ENCODE peak calls at places on chromosomes 2 and 18, in four cellular contexts. F is K562, E is GM12878, D is HepG2. L is an unnamed sample.

GRCh38 chr2:1654696-1655374 is 89.5 kb downstream of the PXDN start:
- DNase-seq in D (no peak), F (no peak), E (no peak), L (no peak)

GRCh38 chr2:226514895-226515294 is 284.7 kb downstream of the IRS1 start:
- DNase-seq in E (no peak), F (no peak), D (no peak), L (no peak)

GRCh38 chr2:15023231-15023630 is 390.7 kb downstream of the LRATD1 start:
- DNase-seq in F (no peak), E (no peak), D (no peak), L (no peak)

GRCh38 chr2:237221443-237221842 is 135.8 kb downstream of the COPS8 start:
- DNase-seq in D (no peak), F (no peak), E (no peak), L (no peak)

GRCh38 chr2:69753659-69754350 is 11.9 kb downstream of the ANXA4 start:
- DNase-seq in E (no peak), F (no peak), D (no peak), L (no peak)

GRCh38 chr2:44736270-44736942 is 205.1 kb upstream of the SIX3 start:
- DNase-seq in E (no peak), D (no peak), F (no peak), L (no peak)

GRCh38 chr2:72778410-72778809 is 47.4 kb downstream of the EXOC6B start:
- DNase-seq in D (peak), E (no peak), F (no peak), L (no peak)

GRCh38 chr2:179184610-179185009 is 80.0 kb downstream of the SESTD1 start:
- DNase-seq in F (no peak), D (no peak), E (no peak), L (no peak)

GRCh38 chr2:192887296-192887695 is 692.6 kb upstream of the TMEFF2 start:
- DNase-seq in E (no peak), F (no peak), D (no peak), L (no peak)

GRCh38 chr2:98901702-98902101 is 34.3 kb downstream of the CRACDL start:
- DNase-seq in D (no peak), F (no peak), E (no peak), L (no peak)
- TF ChIP-seq TARDBP in D (no peak), F (no peak), E (no peak), L (no peak)

DNA sequence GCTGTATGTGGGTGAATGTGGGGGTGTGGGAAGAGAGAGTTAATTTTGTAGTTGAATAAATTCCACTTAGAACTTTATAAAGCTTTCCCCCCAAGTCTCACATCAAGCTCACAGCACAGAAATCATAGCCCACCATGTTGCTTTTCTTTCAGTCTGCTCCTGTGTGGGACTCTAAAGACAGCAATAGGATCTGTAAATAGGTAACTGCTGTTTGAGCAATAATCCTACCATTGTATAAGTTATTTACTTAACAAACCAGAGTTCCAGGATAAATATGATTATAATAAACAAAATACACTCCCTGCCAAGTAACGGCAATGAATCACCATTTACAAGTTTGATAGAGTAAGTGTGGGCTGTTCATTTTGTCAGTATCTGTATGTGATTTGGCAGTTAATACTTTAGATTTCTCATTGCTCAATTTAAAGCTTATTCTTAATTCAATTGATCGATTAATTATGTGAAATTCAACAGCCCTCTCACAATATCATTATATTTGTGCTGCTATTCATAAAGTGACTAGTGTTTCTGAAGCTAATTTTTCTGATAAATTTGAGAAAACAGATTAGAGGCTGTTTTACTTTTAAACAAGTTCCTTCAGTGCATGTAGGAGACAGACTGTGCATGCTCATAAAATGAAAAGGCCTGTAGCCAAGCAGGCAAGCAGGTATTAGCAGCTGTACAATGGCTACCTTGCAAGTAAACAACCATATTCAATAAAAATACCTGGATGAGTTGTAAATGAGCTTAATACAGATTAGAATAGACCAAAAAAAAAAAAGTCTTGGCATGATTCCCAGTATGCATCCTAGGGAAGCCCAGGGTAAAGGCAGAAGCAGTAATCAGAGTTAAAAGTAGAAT is 142.7 kb downstream of the PDE11A start:
- DNase-seq in F (no peak), E (no peak), D (no peak), L (no peak)
- TF ChIP-seq TARDBP in F (no peak), E (no peak), D (no peak), L (no peak)

GRCh38 chr2:235433860-235434259 is 60.0 kb upstream of the AGAP1 start:
- DNase-seq in D (peak), E (no peak), F (peak), L (no peak)
- TF ChIP-seq TARDBP in D (no peak), E (no peak), F (no peak), L (no peak)

DNA sequence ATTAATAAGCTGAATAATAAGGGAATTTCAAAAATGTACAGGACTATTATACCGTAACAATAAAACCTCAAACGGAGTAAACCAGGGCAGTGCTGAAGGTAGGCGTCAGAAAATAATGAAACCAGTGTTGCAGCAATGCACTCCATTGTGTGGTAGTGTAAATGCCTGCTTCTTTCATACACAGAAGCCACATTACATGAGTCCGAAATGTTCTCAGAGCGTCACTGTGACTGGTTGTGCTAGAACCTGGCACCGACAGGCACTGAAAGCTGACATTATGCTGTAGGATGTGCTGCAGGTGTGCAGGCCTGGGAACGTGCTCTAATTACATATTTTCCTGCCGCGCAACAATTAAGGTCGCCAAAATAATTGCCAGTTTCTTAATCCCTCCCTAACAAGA is 53.3 kb downstream of the ZEB2 start:
- DNase-seq in E (no peak), D (no peak), F (no peak), L (no peak)
- TF ChIP-seq TARDBP in E (no peak), D (no peak), F (no peak), L (no peak)

GRCh38 chr18:77177009-77177408 is 44.4 kb upstream of the MBP start:
- DNase-seq in E (no peak), F (no peak), D (no peak), L (no peak)
- TF ChIP-seq TARDBP in E (no peak), F (no peak), D (no peak), L (no peak)

GRCh38 chr2:168890006-168890782 is at the start of gene SPC25:
- DNase-seq in D (peak), F (peak), E (peak), L (peak)
- TF ChIP-seq TARDBP in D (peak), F (no peak), E (peak), L (no peak)

GRCh38 chr2:43196773-43197567 is 29.4 kb downstream of the ZFP36L2 start:
- DNase-seq in D (no peak), F (no peak), E (no peak), L (no peak)

GRCh38 chr2:43193652-43193995 is 32.8 kb downstream of the ZFP36L2 start:
- DNase-seq in F (no peak), D (no peak), E (no peak), L (no peak)

GRCh38 chr2:43192039-43192438 is 34.4 kb downstream of the ZFP36L2 start:
- DNase-seq in F (no peak), E (no peak), D (no peak), L (peak)

GRCh38 chr2:43192939-43193651 is 33.3 kb downstream of the ZFP36L2 start:
- DNase-seq in F (no peak), E (no peak), D (peak), L (no peak)

DNA sequence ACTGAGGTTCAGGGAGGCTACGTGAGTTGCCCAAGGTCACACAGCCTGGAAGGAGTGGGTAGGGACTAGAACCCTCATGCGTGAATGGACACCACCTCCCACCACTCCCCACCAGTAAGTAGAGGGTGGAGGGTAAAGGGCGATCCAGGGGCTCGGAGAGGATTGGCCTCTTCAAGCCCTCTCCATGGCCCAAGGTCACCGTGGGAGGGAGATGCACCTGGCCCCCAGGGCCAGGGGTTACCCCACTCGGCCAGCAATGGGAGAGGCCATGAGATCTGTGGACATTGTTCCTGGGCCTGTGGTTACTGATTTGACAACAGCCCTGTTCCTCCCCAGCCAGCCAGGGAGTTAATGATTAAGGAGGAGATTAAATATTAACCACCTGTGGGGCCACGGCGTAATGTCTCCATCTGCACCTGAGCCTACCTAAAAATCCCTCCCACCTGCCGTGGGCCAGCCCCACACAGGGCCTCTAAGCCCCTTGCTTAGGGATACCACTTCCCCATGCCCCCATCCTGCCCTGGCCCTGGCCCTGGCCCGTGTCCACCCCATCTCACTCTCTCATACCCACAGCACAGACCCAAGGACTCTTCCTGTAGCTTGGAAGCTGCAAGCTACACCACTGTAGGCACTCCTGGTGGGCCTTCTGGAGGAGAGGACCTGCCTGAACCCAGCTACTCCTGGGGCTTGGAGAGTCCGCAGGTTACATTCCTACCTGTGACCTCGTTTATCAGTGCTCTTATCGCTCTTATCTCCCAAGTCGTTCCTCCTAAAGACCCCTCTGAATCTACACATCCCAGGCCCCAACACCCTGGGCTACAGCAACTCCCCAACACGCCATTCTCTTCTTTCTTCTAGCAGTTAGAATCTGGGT is 32.2 kb downstream of the ZFP36L2 start:
- DNase-seq in D (peak), F (no peak), E (peak), L (no peak)
- TF ChIP-seq TARDBP in D (peak), F (no peak), E (no peak), L (no peak)

GRCh38 chr2:94997981-94998920 is 27.3 kb upstream of the MAL start:
- DNase-seq in D (no peak), E (no peak), F (no peak), L (no peak)
- TF ChIP-seq TARDBP in D (no peak), E (no peak), F (no peak), L (no peak)

GRCh38 chr2:18346364-18346763 is 214.1 kb downstream of the RDH14 start:
- DNase-seq in D (no peak), F (no peak), E (no peak), L (no peak)

GRCh38 chr2:18349421-18349820 is 211.0 kb downstream of the RDH14 start:
- DNase-seq in E (no peak), F (no peak), D (no peak), L (no peak)

GRCh38 chr2:18342901-18343300 is 217.6 kb downstream of the RDH14 start:
- DNase-seq in D (no peak), F (no peak), E (no peak), L (no peak)

GRCh38 chr2:18345848-18346247 is 214.6 kb downstream of the RDH14 start:
- DNase-seq in F (no peak), D (no peak), E (no peak), L (no peak)
- TF ChIP-seq TARDBP in F (no peak), D (no peak), E (no peak), L (no peak)